ENCODE peak calls at places on chromosomes 1 and 21, in six cellular contexts. C is GM23338, U is heart right ventricle, D is transverse colon, H is astrocyte, B is epithelial cell of esophagus. V is an unnamed sample.

GRCh38 chr1:82485591-82486369 is 685.0 kb downstream of the ADGRL2 start:
- DNase-seq in D (peak), H (peak), U (peak), B (peak), C (peak), V (no peak)

GRCh38 chr21:38095220-38095619 is 161.6 kb upstream of the KCNJ15 start:
- DNase-seq in C (no peak), D (no peak), H (no peak), U (no peak), B (peak), V (no peak)

GRCh38 chr1:218874313-218874712 is 299.4 kb upstream of the LYPLAL1 start:
- DNase-seq in D (no peak), U (no peak), H (peak), C (no peak), B (peak), V (no peak)

GRCh38 chr1:212070720-212071302 is 35.3 kb downstream of the DTL start:
- DNase-seq in H (peak), B (peak), U (no peak), D (no peak), C (peak), V (no peak)

GRCh38 chr1:234561322-234561721 is 48.7 kb downstream of the IRF2BP2 start:
- DNase-seq in B (no peak), C (no peak), H (no peak), U (no peak), D (no peak), V (no peak)

GRCh38 chr1:59076612-59077011 is 220.3 kb upstream of the FGGY start:
- DNase-seq in U (no peak), C (no peak), D (no peak), B (peak), H (no peak), V (no peak)

GRCh38 chr1:226482975-226483660 is 65.4 kb upstream of the STUM start:
- DNase-seq in B (peak), H (no peak), D (no peak), U (no peak), C (no peak), V (no peak)

GRCh38 chr1:40898434-40898900 is 36.3 kb upstream of the CITED4 start:
- DNase-seq in C (no peak), H (peak), U (no peak), D (no peak), B (peak), V (no peak)

GRCh38 chr1:38131024-38131585 is 84.5 kb upstream of the POU3F1 start:
- DNase-seq in H (peak), C (no peak), D (no peak), B (no peak), U (no peak), V (no peak)

GRCh38 chr1:208177656-208178055 is 66.5 kb downstream of the PLXNA2 start:
- DNase-seq in U (no peak), B (peak), H (peak), D (peak), C (peak), V (no peak)

GRCh38 chr1:110084226-110085078 is 14.0 kb upstream of the ALX3 start:
- DNase-seq in B (peak), U (peak), C (peak), D (peak), H (peak), V (no peak)

DNA sequence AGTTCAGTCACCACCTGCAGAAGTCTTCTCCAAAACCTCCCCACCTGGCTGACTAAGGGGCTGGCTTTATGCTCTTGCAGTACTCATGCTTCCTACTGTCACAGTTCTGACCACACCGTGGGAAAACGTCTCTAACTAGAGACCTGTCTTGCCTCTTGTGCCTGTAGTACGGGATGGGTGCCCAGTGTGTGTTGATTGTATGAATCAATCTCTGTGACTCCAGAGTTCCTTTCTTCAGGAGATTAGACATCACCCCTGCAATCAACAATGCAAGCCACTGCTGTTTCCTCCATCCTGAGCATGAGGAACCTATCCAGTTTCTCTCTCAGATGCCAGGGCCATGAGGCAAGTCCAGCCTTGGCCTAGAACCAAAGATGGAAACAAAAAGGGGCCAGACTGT is 64.1 kb downstream of the LRRN2 start:
- DNase-seq in C (no peak), U (no peak), B (peak), D (no peak), H (peak), V (no peak)
- TF ChIP-seq CTCF in C (no peak), U (no peak), B (no peak), D (no peak), H (no peak), V (no peak)

DNA sequence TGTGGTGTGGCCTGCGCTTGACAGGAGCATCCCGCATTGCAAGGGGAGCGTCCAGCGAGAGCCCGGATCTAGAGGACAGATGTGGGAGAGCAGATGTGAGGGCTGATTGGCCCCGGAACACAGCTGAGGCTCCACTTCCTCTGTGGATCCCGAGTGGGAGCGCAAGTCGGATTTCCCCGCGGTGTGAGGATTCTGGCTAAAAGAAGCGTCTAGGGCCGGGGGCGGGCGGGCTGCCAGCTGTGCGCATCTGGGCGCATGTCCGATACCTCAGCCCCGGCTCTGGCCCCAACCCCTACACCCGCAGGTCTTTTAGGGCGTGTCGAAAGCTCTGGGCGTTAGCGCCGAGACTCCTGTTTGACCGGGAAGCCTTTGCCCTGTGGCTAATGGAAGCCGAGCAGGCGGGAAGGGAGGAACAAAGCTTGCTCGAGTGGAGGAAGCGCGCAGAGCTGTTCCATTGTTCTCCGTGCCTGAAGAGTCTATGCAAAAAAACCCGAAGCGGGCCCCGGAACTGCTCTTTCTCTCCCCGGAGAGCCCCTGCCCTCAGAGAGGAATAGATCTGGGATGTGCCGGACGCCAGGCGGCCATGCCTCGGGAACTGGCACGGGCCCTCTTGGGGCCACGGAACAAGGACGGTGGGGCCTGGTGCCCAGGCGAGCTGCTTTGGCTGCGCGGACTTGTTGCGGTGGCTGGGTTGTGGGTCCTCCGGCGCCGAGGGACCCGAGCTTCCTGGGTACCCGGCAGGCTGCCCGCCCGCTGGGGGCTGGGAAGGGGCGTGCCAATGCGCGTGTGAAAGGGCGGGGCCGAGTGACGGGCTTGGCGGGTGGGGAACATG is 111.1 kb downstream of the NAV1 start:
- DNase-seq in U (peak), B (peak), H (peak), C (peak), D (peak), V (no peak)
- TF ChIP-seq CTCF in U (no peak), B (no peak), H (no peak), C (no peak), D (no peak), V (no peak)

DNA sequence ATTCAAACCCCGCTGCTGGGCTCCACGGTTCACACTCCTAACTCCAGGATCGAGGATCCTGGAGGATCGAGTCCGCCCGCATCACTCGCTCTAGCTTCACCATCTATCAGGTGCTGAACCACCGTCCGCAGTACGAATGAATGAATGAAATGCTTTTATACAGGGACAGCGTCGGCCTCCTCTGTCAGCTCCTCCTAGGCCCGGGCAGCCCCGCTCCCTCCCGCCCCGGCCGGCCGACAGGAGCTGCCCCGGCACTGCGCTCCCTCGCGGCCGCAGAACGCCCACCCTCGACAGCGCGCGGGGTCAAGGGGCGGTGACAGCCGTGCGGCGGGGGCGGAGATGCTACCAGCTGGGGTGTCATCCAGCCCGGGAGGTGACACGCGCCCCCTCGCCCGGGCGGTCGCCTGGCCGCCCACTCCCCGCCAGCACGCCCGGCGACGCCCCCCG is 520 bp downstream of the ZBTB17 start:
- DNase-seq in H (peak), C (peak), U (peak), D (peak), B (peak), V (peak)
- TF ChIP-seq CTCF in H (no peak), C (no peak), U (no peak), D (no peak), B (no peak), V (no peak)

DNA sequence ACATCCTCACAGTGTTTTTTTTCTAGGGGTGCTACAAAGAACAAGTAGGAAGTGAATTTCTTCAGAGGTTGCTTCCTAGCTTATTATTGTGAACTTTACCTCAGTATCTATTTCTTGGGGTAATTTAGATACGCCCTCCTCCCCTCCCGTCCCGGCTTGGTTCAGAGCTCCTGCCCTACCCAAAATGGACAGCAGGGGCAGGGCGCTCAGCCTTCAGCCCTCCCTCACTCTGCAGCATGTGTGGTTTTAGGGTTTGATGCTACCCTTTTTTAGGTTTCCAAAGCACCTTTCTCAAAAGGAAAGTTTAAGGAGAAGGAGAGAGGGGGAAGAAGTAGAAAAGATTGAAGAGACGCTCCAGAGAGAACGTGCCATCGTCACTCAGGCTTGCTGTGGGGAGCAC is 16.9 kb upstream of the POGK start:
- DNase-seq in H (no peak), D (no peak), C (peak), U (no peak), B (no peak), V (no peak)
- TF ChIP-seq CTCF in H (no peak), D (peak), C (peak), U (no peak), B (peak), V (peak)

DNA sequence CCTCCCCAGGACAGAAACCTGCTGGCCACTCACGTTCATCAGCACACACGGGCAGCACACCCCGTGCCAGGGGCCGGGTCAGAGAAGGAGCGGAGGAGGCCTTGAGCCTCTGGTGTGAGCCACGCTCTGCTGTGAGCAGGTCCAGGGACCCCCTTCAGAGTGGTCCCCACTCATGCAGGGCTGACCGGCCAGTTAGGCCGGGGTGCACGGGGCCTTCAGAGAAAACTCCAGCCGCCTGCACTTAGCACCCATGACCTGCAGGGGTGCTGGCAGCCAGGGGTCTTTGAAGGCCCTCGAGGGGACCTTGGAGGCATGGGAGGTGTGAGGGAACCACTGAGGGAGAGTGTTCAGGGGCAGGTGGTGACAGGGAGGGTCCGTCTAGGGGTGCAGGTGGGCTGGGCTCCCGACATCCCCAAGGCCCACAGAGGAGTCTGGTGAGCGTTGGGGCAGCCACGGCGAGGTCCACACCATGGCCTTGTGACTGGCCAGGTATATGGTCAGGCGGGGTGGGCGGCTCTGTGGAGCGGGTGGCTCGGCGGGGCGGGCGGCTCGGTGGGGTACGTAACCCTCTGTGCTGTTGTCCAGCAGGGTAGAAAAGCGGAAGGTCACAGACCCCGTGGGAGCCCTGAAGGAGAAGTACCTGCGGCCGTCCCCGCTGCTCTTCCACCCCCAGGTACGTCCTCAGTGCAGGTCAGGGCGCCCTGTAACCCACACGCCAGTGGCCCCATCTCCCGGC is 40.3 kb upstream of the ARHGEF16 start:
- DNase-seq in C (no peak), D (no peak), B (no peak), H (no peak), U (no peak), V (no peak)
- TF ChIP-seq CTCF in C (peak), D (no peak), B (no peak), H (no peak), U (no peak), V (no peak)

GRCh38 chr21:44012474-44013379 is 618 bp downstream of the TRAPPC10 start:
- DNase-seq in B (peak), H (no peak), C (peak), U (peak), D (peak), V (peak)
- TF ChIP-seq CTCF in B (no peak), H (no peak), C (peak), U (no peak), D (no peak), V (peak)

DNA sequence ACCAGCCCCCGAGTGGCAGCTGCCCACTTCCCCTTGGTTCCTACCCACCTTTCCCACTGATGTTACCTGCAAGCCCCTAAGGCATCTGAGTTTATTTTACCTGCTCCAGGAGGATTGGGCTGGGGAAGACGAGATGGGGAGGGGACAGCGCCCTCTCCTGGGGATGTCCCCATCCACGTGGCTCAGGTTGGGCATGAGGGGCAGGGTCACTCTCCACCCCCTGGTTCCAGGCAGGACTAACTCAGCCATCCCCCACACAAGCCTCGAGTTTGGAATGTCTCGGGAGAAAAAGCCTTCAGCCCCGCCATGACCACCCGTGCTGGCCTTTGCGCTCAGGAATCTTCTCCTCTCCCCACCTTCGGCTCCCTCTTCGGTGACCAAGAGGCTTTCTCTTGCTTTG is 90.0 kb downstream of the ARHGEF10L start:
- DNase-seq in C (peak), U (no peak), B (no peak), H (no peak), D (no peak), V (no peak)
- TF ChIP-seq CTCF in C (peak), U (no peak), B (peak), H (no peak), D (peak), V (no peak)

DNA sequence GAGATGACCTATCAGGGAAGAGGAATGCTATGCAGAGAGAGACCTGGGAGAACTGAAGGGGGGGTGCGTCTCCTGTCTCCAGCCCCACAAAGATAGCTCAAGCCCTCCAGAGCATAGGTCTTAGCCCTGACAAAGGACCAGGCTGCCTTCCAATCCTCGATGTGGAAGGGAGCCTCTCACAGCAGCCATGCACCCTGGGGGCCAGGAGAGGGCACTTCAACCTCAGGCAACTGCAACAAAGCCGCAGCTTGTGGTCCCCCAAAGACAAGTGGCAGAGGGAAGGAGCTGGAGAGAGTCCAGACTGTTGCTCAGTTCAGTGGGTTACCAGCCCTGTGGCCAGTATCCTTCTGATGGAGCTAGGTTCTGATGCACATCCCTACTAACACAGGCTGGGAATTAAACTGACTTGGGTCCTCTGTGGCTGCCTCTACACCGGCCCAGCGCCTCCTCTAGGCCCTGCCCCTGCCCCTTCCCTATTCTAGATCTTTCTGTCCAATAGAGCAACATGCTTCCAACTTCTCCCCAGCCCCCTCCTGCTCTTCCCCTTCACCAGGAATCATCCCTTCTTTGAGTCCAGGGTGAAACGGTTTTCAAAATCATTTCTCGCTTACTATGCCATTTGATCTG is 100.7 kb upstream of the SPATA6 start:
- DNase-seq in B (peak), D (peak), H (peak), U (peak), C (peak), V (no peak)
- TF ChIP-seq CTCF in B (peak), D (peak), H (peak), U (peak), C (peak), V (no peak)

GRCh38 chr1:24018611-24019580 is 38.8 kb upstream of the SRSF10 start:
- DNase-seq in D (peak), C (peak), H (peak), U (peak), B (peak), V (no peak)
- TF ChIP-seq CTCF in D (no peak), C (no peak), H (no peak), U (no peak), B (no peak), V (no peak)

DNA sequence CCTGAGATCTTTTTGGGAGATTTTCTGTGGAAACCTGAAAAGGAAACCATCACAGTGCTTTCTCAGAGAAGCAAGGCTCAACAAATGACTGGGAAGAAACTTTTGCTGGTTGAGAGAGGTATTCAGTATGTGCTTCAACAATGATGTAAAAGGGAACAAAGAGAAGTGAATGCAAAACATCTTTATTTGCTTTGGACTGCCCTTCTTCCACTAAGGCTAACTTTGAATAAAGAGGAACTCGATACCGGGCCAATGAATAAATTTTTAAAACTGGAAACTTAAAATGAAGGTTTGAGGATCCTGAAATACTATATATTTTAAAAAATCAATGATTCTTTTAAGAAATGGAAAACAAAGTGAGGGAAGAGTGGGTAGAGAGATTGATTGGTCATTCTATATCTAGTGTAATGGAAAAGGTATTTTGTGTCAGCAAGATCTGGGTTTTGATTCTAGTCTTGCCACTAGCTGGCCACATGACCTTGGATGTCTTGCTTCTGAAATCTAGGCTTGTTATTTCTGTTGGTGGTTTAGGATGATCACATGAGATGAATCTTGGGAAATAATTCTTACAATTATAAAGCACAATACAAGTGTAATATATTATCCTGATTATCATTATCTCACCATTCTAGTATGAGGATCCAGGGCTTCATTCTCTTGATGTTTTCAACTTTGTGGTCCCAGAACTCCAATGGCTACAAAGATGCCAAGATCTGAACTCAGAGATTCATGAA is 34.6 kb upstream of the APOBEC4 start:
- DNase-seq in D (no peak), H (no peak), B (no peak), C (no peak), U (no peak), V (no peak)
- TF ChIP-seq CTCF in D (no peak), H (no peak), B (no peak), C (no peak), U (no peak), V (no peak)